ENCODE peak calls at places on chromosomes 16 and 17, in five cellular contexts. V is D721Med; I is ELR; C is activated naive CD8-positive, alpha-beta T cell treated with anti-CD3 and anti-CD28 coated beads for 36 hours; L is tibial nerve. U is an unnamed sample.

GRCh38 chr17:74280093-74280513 is 6.1 kb downstream of the DNAI2 start:
- DNase-seq in C (peak; percentile 61), I (no peak), V (no peak), L (no peak), U (peak; percentile 55)

GRCh38 chr17:696412-696811 is 18.2 kb downstream of the VPS53 start:
- DNase-seq in C (no peak), V (no peak), I (no peak), L (no peak), U (no peak)

GRCh38 chr16:74456290-74456625 is 35.0 kb upstream of the CLEC18B start:
- DNase-seq in C (no peak), V (no peak), I (no peak), L (no peak), U (no peak)

GRCh38 chr17:48578616-48579560 is 738 bp upstream of the HOXB4 start:
- DNase-seq in I (no peak), L (no peak), C (no peak), V (no peak), U (no peak)

GRCh38 chr16:12674096-12674495 is 129.6 kb downstream of the CPPED1 start:
- DNase-seq in V (no peak), C (no peak), L (no peak), I (peak; percentile 81), U (no peak)

GRCh38 chr17:50527155-50527762 is 5.3 kb upstream of the EPN3 start:
- DNase-seq in L (no peak), C (no peak), V (no peak), I (no peak), U (no peak)

GRCh38 chr16:450800-451512 is 25.5 kb downstream of the RAB11FIP3 start:
- DNase-seq in I (no peak), C (no peak), L (no peak), V (no peak), U (no peak)

GRCh38 chr16:89697616-89698331 is 3.7 kb downstream of the SPATA2L start:
- DNase-seq in L (no peak), C (no peak), I (no peak), V (no peak), U (no peak)

GRCh38 chr16:79380990-79381389 is 219.5 kb downstream of the MAF start:
- DNase-seq in I (no peak), V (no peak), C (no peak), L (no peak), U (no peak)

GRCh38 chr17:74433421-74434121 is 1.7 kb downstream of the GPRC5C start:
- DNase-seq in L (no peak), C (no peak), I (no peak), V (no peak), U (no peak)

GRCh38 chr16:49353650-49354049 is 20.0 kb upstream of the C16orf78 start:
- DNase-seq in V (no peak), L (no peak), C (no peak), I (no peak), U (no peak)

GRCh38 chr16:86085161-86085611 is 186.2 kb downstream of the IRF8 start:
- DNase-seq in I (no peak), C (no peak), L (peak; percentile 1), V (no peak), U (no peak)

GRCh38 chr17:49224198-49224996 is 6.2 kb downstream of the PHOSPHO1 start:
- DNase-seq in L (no peak), I (peak; percentile 25), C (peak; percentile 60), V (no peak), U (peak; percentile 56)

GRCh38 chr17:31690118-31690517 is 168.9 kb downstream of the COPRS start:
- DNase-seq in L (no peak), I (peak; percentile 68), C (no peak), V (no peak), U (no peak)

GRCh38 chr17:56896217-56896967 is 17.5 kb downstream of the TRIM25 start:
- DNase-seq in C (no peak), L (no peak), V (no peak), I (no peak), U (no peak)

GRCh38 chr16:24539850-24540484 is 601 bp downstream of the RBBP6 start:
- DNase-seq in L (peak; percentile 20), I (peak; percentile 53), V (no peak), C (peak; percentile 68), U (no peak)

GRCh38 chr16:85888405-85889331 is 10.3 kb upstream of the IRF8 start:
- DNase-seq in V (no peak), L (no peak), I (peak; percentile 90), C (peak; percentile 55), U (no peak)

GRCh38 chr17:59165933-59166342 is 10.4 kb downstream of the PRR11 start:
- DNase-seq in C (no peak), L (no peak), V (no peak), I (peak; percentile 70), U (peak; percentile 28)

GRCh38 chr17:50538549-50539410 is 6.2 kb downstream of the EPN3 start:
- DNase-seq in V (no peak), I (no peak), C (no peak), L (no peak), U (no peak)

GRCh38 chr16:19196871-19197270 is 28.8 kb downstream of the SYT17 start:
- DNase-seq in C (no peak), L (no peak), V (no peak), I (no peak), U (no peak)

GRCh38 chr16:72850021-72850420 is 197.9 kb downstream of the ZFHX3 start:
- DNase-seq in L (no peak), V (no peak), I (no peak), C (no peak), U (no peak)

GRCh38 chr16:11852092-11852809 is 909 bp upstream of the RSL1D1 start:
- DNase-seq in I (peak; percentile 56), L (no peak), V (no peak), C (no peak), U (no peak)

GRCh38 chr17:19706791-19707727 is 9.3 kb downstream of the SLC47A2 start:
- DNase-seq in I (no peak), C (no peak), V (peak; percentile 30), L (no peak), U (no peak)

GRCh38 chr16:6600167-6600566 is 732.5 kb upstream of the RBFOX1 start:
- DNase-seq in L (no peak), C (no peak), I (no peak), V (no peak), U (no peak)

GRCh38 chr16:84226026-84226425 is 13.8 kb downstream of the KCNG4 start:
- DNase-seq in V (no peak), I (peak; percentile 72), L (no peak), C (no peak), U (no peak)

GRCh38 chr16:13803974-13804373 is 116.0 kb upstream of the ERCC4 start:
- DNase-seq in I (no peak), V (no peak), C (no peak), L (no peak), U (no peak)

GRCh38 chr16:17591655-17592405 is 121.1 kb upstream of the XYLT1 start:
- DNase-seq in L (no peak), V (no peak), I (no peak), C (no peak), U (no peak)

GRCh38 chr17:40818343-40818732 is 4.1 kb downstream of the KRT10 start:
- DNase-seq in V (no peak), C (no peak), I (no peak), L (no peak), U (no peak)

GRCh38 chr17:81322271-81323082 is 27.4 kb upstream of the SLC38A10 start:
- DNase-seq in I (peak; percentile 53), V (peak; percentile 72), L (no peak), C (peak; percentile 66), U (no peak)

GRCh38 chr16:28101533-28101890 is 38.0 kb upstream of the GSG1L start:
- DNase-seq in V (no peak), I (no peak), L (no peak), C (no peak), U (no peak)

GRCh38 chr16:10103096-10103495 is 79.1 kb downstream of the GRIN2A start:
- DNase-seq in C (no peak), L (no peak), V (no peak), I (peak; percentile 82), U (no peak)